ENCODE peak calls at places on chromosomes 6 and 20, in five cellular contexts. H, M, O, Y and V are unnamed samples.

GRCh38 chr6:157615411-157615763 is 207.7 kb upstream of the SNX9 start:
- DNase-seq in H (no peak), M (no peak), O (no peak), Y (no peak), V (no peak)

GRCh38 chr20:13286600-13286999 is 65.5 kb downstream of the ISM1 start:
- DNase-seq in H (no peak), M (no peak), O (no peak), Y (no peak), V (no peak)

GRCh38 chr20:2299301-2299700 is 3.5 kb downstream of the TGM3 start:
- DNase-seq in H (no peak), M (no peak), O (no peak), Y (no peak), V (no peak)

GRCh38 chr6:33732385-33732784 is 14.3 kb downstream of the IP6K3 start:
- DNase-seq in H (no peak), M (no peak), O (no peak), Y (no peak), V (no peak)

GRCh38 chr6:45838996-45839395 is 176.7 kb downstream of the CLIC5 start:
- DNase-seq in H (no peak), M (no peak), O (no peak), Y (no peak), V (no peak)

GRCh38 chr6:83883240-83883639 is 23.8 kb downstream of the CYB5R4 start:
- DNase-seq in H (no peak), M (no peak), O (no peak), Y (no peak), V (no peak)

GRCh38 chr6:39892490-39893129 is 41.7 kb downstream of the MOCS1 start:
- DNase-seq in H (peak), M (peak), O (peak), Y (peak), V (peak)

GRCh38 chr20:46051556-46052323 is 22.7 kb downstream of the SLC12A5 start:
- DNase-seq in H (no peak), M (no peak), O (peak), Y (no peak), V (no peak)

GRCh38 chr20:42895062-42895461 is 294.6 kb downstream of the PTPRT start:
- DNase-seq in H (no peak), M (no peak), O (no peak), Y (no peak), V (no peak)

GRCh38 chr6:106745824-106746610 is 116.6 kb downstream of the QRSL1 start:
- DNase-seq in H (no peak), M (no peak), O (peak), Y (peak), V (no peak)

GRCh38 chr6:119676971-119677370 is 327.4 kb upstream of the MAN1A1 start:
- DNase-seq in H (no peak), M (no peak), O (no peak), Y (no peak), V (no peak)

GRCh38 chr6:12222405-12223366 is 67.5 kb upstream of the EDN1 start:
- DNase-seq in H (no peak), M (no peak), O (no peak), Y (no peak), V (no peak)

GRCh38 chr6:111487656-111488055 is 4.6 kb upstream of the REV3L start:
- DNase-seq in H (no peak), M (no peak), O (no peak), Y (no peak), V (peak)

GRCh38 chr20:39574061-39574460 is 611.9 kb downstream of the DHX35 start:
- DNase-seq in H (no peak), M (no peak), O (no peak), Y (no peak), V (no peak)

GRCh38 chr20:1338801-1339200 is 9.9 kb upstream of the SDCBP2 start:
- DNase-seq in H (peak), M (no peak), O (no peak), Y (no peak), V (no peak)

GRCh38 chr20:58523072-58523681 is 8.0 kb upstream of the APCDD1L start:
- DNase-seq in H (no peak), M (no peak), O (no peak), Y (no peak), V (no peak)

GRCh38 chr20:8918145-8918544 is 150.7 kb upstream of the PLCB4 start:
- DNase-seq in H (no peak), M (no peak), O (no peak), Y (no peak), V (no peak)

GRCh38 chr6:87066449-87067288 is 28.2 kb downstream of the CGA start:
- DNase-seq in H (no peak), M (peak), O (peak), Y (peak), V (peak)

GRCh38 chr6:34806738-34807453 is 15.0 kb downstream of the BLTP3A start:
- DNase-seq in H (no peak), M (no peak), O (no peak), Y (no peak), V (no peak)

GRCh38 chr6:133769463-133769862 is 119.5 kb upstream of the TCF21 start:
- DNase-seq in H (no peak), M (no peak), O (no peak), Y (no peak), V (no peak)

GRCh38 chr6:133779916-133780315 is 109.0 kb upstream of the TCF21 start:
- DNase-seq in H (no peak), M (no peak), O (no peak), Y (no peak), V (no peak)

GRCh38 chr6:133768656-133769295 is 120.1 kb upstream of the TCF21 start:
- DNase-seq in H (no peak), M (no peak), O (no peak), Y (no peak), V (no peak)

GRCh38 chr6:133778414-133778813 is 110.5 kb upstream of the TCF21 start:
- DNase-seq in H (no peak), M (no peak), O (no peak), Y (no peak), V (no peak)

DNA sequence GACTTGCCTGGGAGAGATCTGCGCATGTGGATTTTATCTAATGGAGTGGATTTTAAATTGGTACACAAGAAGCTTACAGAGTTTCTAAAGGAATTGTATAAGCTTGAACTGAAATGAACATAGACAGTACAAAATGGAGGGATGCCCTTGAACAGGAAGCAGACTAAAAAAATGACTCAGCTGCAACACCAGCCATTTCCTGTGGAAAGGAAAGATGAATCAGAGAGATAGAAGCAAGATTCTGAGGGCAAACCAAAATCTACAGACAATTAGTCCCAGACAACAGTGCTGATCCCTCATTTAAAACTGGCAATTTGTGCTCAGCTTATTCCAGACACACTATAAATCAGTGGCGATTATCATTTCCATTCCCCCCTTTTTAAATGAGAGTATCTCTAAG is 114.6 kb upstream of the TCF21 start:
- DNase-seq in H (no peak), M (no peak), O (no peak), Y (no peak), V (no peak)
- TF ChIP-seq CEBPB in H (no peak), M (no peak), O (no peak), Y (no peak), V (no peak)

DNA sequence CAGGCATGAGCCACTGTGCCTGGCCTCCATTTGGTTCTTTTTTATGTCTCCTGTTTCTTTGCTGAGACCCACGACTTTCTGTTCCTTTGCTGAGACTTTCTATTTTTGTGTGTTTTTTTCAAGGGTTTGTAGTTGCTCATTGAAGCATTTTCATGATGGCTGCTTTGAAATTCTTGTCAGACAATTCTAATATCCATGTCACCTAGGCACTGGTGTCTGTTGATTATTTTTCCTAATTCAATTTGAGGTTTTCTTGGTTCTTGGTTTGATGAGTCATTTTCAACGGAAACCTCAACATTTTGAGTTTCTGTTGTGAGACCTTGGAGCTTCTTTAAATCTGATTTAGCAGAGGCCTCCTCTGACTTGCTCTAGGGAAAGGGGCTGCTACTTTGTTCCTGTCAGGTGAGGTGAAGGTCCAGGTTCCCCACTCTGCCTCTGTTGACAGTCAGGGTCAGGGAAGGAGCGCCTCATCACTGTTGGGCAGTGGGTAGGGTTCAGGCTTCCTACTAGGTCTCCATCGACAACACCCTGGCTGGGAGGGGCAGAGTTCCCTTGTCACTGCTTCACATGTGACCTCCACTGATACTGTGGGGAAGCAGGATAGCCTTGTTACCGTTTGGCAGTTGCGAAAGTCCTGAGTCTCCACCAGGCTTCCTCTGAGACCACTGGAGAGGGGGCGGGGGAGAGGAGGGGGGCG is 67.2 kb upstream of the RNF24 start:
- DNase-seq in H (no peak), M (peak), O (no peak), Y (peak), V (peak)
- TF ChIP-seq CHD2 in H (no peak), M (no peak), O (no peak), Y (no peak), V (no peak)

DNA sequence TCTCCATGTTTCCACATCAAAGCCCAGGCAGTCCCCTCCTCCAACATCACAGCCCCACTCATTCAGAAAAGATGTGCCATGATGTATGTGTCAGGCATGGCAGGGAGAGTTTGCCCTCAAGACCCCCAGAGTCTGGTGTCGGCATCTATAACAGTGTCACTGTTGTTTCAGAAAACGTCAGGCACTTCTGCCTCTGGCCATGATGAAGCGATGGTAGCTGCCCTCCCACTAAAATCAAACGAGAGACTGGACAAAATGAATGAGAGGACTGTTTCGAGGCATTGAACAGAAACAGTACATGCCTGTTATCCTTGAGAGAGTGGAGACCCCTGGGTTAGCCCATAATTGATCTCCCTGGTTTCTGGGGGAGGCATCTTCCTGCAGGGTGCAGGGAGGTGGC is 144.6 kb downstream of the SYCP2 start:
- DNase-seq in H (no peak), M (no peak), O (no peak), Y (no peak), V (no peak)
- TF ChIP-seq CEBPB in H (no peak), M (no peak), O (no peak), Y (no peak), V (no peak)

GRCh38 chr6:16982827-16983226 is 119.0 kb upstream of the STMND1 start:
- DNase-seq in H (no peak), M (no peak), O (no peak), Y (no peak), V (peak)
- TF ChIP-seq CHD2 in H (no peak), M (no peak), O (no peak), Y (no peak), V (no peak)

DNA sequence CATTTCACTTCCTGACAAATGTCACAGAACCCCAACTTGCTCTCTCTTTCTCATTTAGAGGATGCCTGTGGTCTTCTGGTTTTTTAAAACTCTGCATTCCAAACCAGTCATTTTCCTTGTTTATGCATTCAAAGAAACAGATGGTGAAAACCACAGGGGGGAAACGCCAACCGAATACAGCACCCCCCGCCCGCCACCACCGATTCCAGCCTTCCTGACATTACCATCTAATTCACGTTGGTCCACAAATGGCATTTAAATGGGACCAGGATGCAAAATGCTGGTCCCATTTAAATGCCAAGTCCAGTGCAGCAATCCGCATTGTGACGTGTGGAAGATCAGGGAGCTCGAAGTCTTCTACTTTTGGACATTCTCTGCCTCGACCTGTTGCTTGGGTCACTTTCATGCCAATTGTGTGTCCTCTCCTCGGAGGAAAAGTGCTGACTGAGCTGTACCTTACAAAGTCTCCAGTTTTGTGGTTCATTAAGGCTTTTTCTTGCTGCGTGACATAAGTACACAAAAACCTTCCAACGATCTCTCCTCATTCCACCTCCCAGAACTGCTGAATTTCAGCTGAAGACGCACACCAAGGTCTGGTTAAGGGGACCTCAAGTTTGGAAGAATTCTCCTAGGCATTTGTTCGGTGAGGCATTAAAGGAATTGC is 35.8 kb downstream of the NEDD9 start:
- DNase-seq in H (no peak), M (no peak), O (no peak), Y (no peak), V (no peak)
- TF ChIP-seq CEBPB in H (no peak), M (no peak), O (no peak), Y (no peak), V (no peak)

GRCh38 chr6:161067749-161068148 is 76.2 kb downstream of the MAP3K4 start:
- DNase-seq in H (no peak), M (no peak), O (no peak), Y (no peak), V (no peak)
- TF ChIP-seq CHD2 in H (no peak), M (no peak), O (no peak), Y (no peak), V (no peak)

GRCh38 chr6:72826744-72827438 is 205.0 kb downstream of the KCNQ5 start:
- DNase-seq in H (no peak), M (no peak), O (no peak), Y (no peak), V (no peak)
- TF ChIP-seq CEBPB in H (no peak), M (no peak), O (no peak), Y (no peak), V (no peak)

DNA sequence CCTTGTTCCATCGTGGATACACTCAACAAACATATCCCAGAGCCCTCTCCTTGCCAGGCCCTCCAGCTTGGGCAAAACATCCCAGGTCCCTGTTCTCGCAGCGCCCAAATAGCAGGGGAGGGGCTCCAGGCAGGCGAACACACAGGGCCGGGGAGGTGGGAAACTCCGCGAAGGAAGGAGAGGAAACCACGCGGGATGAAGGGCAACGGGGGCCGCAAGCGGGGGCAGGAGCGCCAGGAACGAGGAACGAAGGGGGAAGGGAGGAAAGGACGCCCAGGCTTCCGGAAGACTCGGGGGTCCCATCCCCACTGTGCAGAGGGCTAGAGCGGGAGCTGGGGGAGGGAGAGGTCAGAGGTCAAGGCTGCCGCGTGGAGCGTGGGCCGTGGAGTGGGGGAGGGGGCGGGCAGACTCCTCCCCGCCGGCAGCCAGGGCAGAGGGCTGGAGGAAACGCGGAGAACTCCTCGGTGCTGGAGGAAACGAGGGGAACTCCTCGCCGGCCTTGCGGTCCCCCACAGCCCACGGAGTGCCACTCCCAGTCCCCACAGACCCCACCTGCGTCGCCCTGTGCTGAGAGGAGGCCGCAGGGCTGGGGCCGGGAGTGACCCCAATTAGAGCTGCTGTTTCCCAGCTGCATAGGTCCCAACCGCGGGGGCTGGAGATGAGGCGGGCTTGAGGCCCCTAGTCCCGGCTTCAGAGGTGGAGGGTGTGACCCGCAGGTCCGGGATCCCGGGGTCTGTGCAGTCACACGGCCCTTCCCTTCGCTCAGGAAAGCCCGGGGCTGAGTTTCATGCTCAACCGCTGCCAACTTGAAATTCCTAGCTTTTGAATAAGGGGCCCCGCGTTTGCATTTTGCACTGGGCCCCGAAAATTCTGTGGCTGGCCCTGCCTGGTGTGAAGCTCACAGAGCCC is 1.2 kb upstream of the RBM38 start:
- DNase-seq in H (peak), M (peak), O (no peak), Y (no peak), V (no peak)
- TF ChIP-seq CHD2 in H (no peak), M (peak), O (no peak), Y (no peak), V (peak)